ENCODE peak calls at places on chromosomes 11 and 22, in four cellular contexts. K, Z, E and B are unnamed samples.

GRCh38 chr11:25924586-25924985 is 407.3 kb upstream of the ANO3 start:
- DNase-seq in K (no peak), Z (no peak), E (no peak), B (no peak)

GRCh38 chr22:43391306-43391705 is 20.5 kb upstream of the MPPED1 start:
- DNase-seq in K (no peak), Z (no peak), E (no peak), B (no peak)

GRCh38 chr11:21142007-21142406 is 472.6 kb downstream of the NELL1 start:
- DNase-seq in K (peak), Z (no peak), E (no peak), B (peak)

GRCh38 chr11:109247071-109247470 is 174.9 kb upstream of the C11orf87 start:
- DNase-seq in K (no peak), Z (no peak), E (no peak), B (no peak)

GRCh38 chr11:95715777-95716241 is 73.8 kb downstream of the FAM76B start:
- DNase-seq in K (peak), Z (no peak), E (no peak), B (no peak)

GRCh38 chr11:116207781-116208180 is 565.0 kb downstream of the BUD13 start:
- DNase-seq in K (no peak), Z (no peak), E (no peak), B (no peak)

GRCh38 chr22:17777005-17777716 is 2.9 kb upstream of the BID start:
- DNase-seq in K (peak), Z (no peak), E (no peak), B (peak)

GRCh38 chr22:50361688-50362087 is 18.6 kb downstream of the PPP6R2 start:
- DNase-seq in K (no peak), Z (no peak), E (no peak), B (no peak)

GRCh38 chr22:30210235-30210831 is 36.2 kb downstream of the LIF start:
- DNase-seq in K (no peak), Z (no peak), E (peak), B (no peak)

GRCh38 chr11:67384851-67385366 is 6.9 kb upstream of the RAD9A start:
- DNase-seq in K (no peak), Z (peak), E (no peak), B (no peak)